ENCODE peak calls at places on chromosome 16, in eight cellular contexts. F is ascending aorta, A is fibroblast of lung, K is uterus, C is OCI-LY7, N is Peyer's patch, Z is heart right ventricle, M is vagina. T is an unnamed sample. For H3K4me1, the result is how much of the 10 kb centered on the place peaks cover.

GRCh38 chr16:23384878-23385277 is 68.1 kb downstream of the COG7 start:
- DNase-seq in A (no peak), M (no peak), F (no peak), Z (no peak), C (no peak), N (peak), K (no peak), T (no peak)

GRCh38 chr16:75181630-75182029 is 25.3 kb downstream of the CTRB2 start:
- DNase-seq in C (peak), N (no peak), M (no peak), A (no peak), K (no peak), F (no peak), Z (no peak), T (no peak)

GRCh38 chr16:78478267-78478821 is 378.9 kb downstream of the WWOX start:
- DNase-seq in K (no peak), M (no peak), Z (no peak), A (no peak), F (no peak), N (no peak), C (no peak), T (no peak)

GRCh38 chr16:3762080-3762750 is 44.9 kb upstream of the TRAP1 start:
- DNase-seq in F (no peak), A (no peak), K (no peak), M (no peak), Z (no peak), N (no peak), C (no peak), T (no peak)

GRCh38 chr16:57601801-57602478 is 26.5 kb upstream of the ADGRG1 start:
- DNase-seq in C (no peak), N (no peak), F (no peak), K (no peak), A (no peak), M (peak), Z (no peak), T (no peak)

GRCh38 chr16:66483689-66484452 is 56.8 kb downstream of the BEAN1 start:
- DNase-seq in N (peak), M (no peak), C (peak), F (no peak), Z (peak), A (peak), K (peak), T (peak)

GRCh38 chr16:17414421-17414820 is 56.3 kb downstream of the XYLT1 start:
- DNase-seq in C (peak), Z (no peak), N (no peak), A (no peak), M (no peak), K (no peak), F (no peak), T (no peak)

GRCh38 chr16:85969591-85969990 is 70.6 kb downstream of the IRF8 start:
- DNase-seq in A (no peak), Z (no peak), F (no peak), C (no peak), N (no peak), K (no peak), M (no peak), T (no peak)

GRCh38 chr16:51763072-51763658 is 612.1 kb upstream of the SALL1 start:
- DNase-seq in C (no peak), M (no peak), A (no peak), K (no peak), N (no peak), Z (no peak), F (no peak), T (no peak)

GRCh38 chr16:19168173-19169080 is at the start of gene SYT17:
- DNase-seq in N (peak), Z (peak), M (no peak), C (no peak), A (no peak), K (no peak), F (no peak), T (no peak)

GRCh38 chr16:1140582-1140981 is 12.3 kb upstream of the CACNA1H start:
- DNase-seq in A (no peak), K (no peak), F (no peak), Z (no peak), M (no peak), N (no peak), C (no peak), T (no peak)

GRCh38 chr16:53056528-53056881 is 1.7 kb downstream of the CHD9 start:
- DNase-seq in C (peak), A (peak), Z (no peak), N (no peak), M (no peak), F (no peak), K (no peak), T (no peak)

GRCh38 chr16:52597073-52597771 is 50.3 kb upstream of the TOX3 start:
- DNase-seq in Z (no peak), K (no peak), F (no peak), A (no peak), N (no peak), C (no peak), M (no peak), T (no peak)

GRCh38 chr16:12618515-12618914 is 185.2 kb downstream of the CPPED1 start:
- DNase-seq in A (no peak), N (no peak), C (no peak), Z (no peak), K (no peak), M (peak), F (no peak), T (no peak)

GRCh38 chr16:84729716-84730320 is 30.0 kb downstream of the USP10 start:
- DNase-seq in A (no peak), F (no peak), M (no peak), C (no peak), N (no peak), Z (no peak), K (no peak), T (no peak)
- H3K4me1 ChIP-seq in A (under half), F (under half), M (half or more), C (half or more), N (under half), Z (under half), K (under half), T (under half)

DNA sequence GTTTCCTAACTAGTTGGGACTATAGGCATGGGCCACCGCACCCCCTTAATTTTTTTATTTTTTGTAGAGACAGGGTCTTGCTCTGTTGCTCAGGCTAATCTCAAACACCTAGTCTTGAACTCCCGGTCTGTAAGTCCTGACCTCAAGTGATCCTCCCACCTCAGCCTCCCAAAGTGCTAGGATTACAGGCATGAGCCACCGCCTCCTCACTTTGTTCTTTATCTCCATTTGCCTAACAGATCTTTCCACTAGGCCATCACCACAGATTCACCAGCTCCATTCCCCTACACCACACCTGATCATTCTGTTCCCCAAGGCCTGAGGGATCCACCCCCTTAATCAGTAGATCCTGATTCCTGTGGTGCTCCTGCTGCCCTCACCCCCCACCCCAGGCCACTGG is 7.6 kb upstream of the ZNF629 start:
- DNase-seq in N (no peak), F (no peak), A (no peak), M (no peak), K (no peak), C (no peak), Z (no peak), T (no peak)
- TF ChIP-seq CTCF in N (no peak), F (no peak), A (no peak), M (no peak), K (no peak), C (no peak), Z (no peak), T (no peak)

GRCh38 chr16:81450783-81451491 is 6.3 kb downstream of the CMIP start:
- DNase-seq in Z (no peak), A (no peak), F (no peak), C (no peak), N (no peak), K (no peak), M (no peak), T (no peak)

GRCh38 chr16:81454044-81454443 is 9.4 kb downstream of the CMIP start:
- DNase-seq in K (no peak), F (no peak), A (no peak), Z (no peak), N (no peak), C (no peak), M (no peak), T (no peak)

GRCh38 chr16:81451753-81452680 is 7.4 kb downstream of the CMIP start:
- DNase-seq in F (no peak), K (no peak), C (no peak), M (no peak), A (no peak), Z (peak), N (peak), T (peak)

GRCh38 chr16:81455006-81455405 is 10.4 kb downstream of the CMIP start:
- DNase-seq in N (no peak), C (no peak), A (no peak), Z (no peak), F (no peak), M (no peak), K (no peak), T (no peak)

DNA sequence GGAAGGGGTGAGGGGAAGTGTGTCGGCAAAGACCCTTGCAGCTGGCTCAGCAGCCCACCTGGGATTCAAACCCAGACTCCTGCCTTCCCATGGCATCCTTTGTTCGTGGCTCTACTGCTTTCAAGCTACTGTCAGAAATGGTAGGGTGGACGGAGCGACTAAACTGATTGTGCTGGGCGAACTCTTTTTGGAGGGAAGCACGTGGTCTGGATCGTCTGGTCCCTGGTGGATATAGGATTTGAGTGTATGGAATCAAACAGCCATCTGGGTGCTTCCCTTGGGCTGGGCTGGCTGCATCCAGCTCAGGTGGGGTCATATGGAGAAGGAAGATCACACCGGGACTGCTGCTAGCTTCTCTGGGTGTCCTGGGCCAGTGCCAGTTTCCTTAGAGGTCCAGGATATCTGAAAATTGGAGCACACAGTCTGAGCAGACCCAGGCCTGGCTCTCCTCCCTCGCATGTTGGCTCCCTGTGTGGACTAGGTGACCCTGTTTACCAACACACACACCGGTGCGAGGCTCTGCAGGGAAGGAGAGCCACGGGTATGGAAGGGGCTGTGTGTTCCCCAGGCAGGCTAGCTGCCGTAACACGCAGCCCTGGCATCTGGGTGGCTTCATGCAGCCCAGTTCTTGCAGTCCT is 8.6 kb downstream of the CMIP start:
- DNase-seq in K (no peak), A (no peak), C (no peak), M (no peak), Z (no peak), N (no peak), F (no peak), T (no peak)
- H3K4me1 ChIP-seq in K (under half), A (under half), C (under half), M (half or more), Z (under half), N (under half), F (under half), T (under half)

GRCh38 chr16:21599158-21599993 is at the start of gene METTL9:
- DNase-seq in N (peak), F (peak), M (no peak), C (peak), Z (peak), K (peak), A (peak), T (peak)

GRCh38 chr16:21597571-21598030 is 1.8 kb upstream of the METTL9 start:
- DNase-seq in A (no peak), C (peak), F (no peak), Z (no peak), M (no peak), K (no peak), N (no peak), T (no peak)

GRCh38 chr16:21602785-21603184 is 3.4 kb downstream of the METTL9 start:
- DNase-seq in A (no peak), K (no peak), M (no peak), C (no peak), Z (no peak), F (no peak), N (no peak), T (no peak)

GRCh38 chr16:21598676-21599157 is 660 bp upstream of the METTL9 start:
- DNase-seq in M (no peak), C (peak), Z (no peak), K (no peak), N (no peak), F (no peak), A (no peak), T (peak)

GRCh38 chr16:21599994-21600773 is 807 bp downstream of the METTL9 start:
- DNase-seq in C (peak), N (no peak), Z (no peak), K (no peak), M (no peak), A (peak), F (no peak), T (no peak)
- TF ChIP-seq CTCF in C (peak), N (no peak), Z (peak), K (no peak), M (no peak), A (no peak), F (no peak), T (no peak)

DNA sequence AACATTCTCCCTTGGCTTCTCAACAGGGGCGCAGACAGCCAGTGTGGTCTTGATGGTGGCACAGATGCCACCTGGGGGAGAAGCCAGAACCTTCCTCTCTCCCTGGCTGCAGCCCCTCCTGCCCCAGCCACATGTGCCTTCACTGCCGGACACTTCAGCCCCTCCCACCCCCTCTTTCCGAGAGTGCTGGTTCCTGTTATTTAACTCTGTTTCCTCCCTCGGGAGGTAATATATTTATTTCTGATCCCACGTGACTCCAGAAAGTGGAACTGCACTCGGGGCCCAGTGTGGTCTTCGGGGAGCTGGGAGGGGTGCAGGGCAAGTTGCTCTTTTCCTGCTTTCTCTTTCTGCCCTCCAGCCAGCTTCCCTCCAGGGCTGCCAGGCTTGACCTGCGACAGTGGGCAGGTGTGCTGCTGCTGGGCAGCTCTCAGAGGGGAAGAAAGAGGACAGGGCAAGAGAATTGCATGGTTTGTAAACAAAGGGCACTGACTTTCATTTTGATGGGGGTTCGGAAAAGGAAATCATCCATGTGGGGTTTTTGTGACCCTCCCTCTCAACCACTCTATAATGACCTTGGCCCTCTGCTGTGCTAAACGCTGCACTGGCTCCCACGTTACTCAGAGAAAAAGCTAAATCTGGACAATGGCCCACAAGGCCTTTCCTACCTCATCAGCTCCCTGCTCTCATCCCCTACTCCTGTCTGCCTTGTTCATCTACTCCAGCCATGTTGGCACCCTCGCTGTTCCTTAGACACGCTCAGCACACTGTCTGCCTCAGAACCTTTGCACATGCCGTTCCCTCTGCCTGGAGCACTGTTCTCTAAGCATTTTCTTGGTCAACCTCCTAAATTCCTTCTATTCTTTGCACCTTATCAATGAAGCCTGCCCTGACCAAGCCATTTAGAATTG is 8.2 kb upstream of the CIITA start:
- DNase-seq in F (no peak), N (no peak), C (peak), M (no peak), Z (peak), A (no peak), K (peak), T (peak)
- H3K4me1 ChIP-seq in F (under half), N (under half), C (half or more), M (under half), Z (under half), A (under half), K (under half), T (under half)

DNA sequence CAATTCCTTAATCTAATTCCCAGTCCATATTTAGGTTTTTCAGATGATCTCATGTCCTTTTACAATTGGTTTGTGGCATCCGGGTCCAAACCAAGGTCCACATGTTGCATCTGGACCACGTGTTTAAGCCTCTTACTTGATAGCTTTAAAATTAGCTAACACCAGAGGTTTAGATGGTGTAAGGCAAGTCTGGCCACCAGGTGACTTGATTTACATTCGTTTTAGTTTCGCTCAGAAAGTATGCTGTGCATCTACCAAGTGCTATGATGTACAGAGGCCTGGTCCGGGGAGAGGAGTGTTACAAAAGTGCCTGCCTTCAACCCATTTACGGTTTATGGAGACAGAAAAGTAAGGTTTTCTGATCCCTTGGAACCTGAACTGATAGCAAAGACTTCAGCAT is 878 bp upstream of the DNAJA2 start:
- DNase-seq in F (no peak), M (no peak), C (peak), K (no peak), A (peak), Z (no peak), N (no peak), T (no peak)
- TF ChIP-seq CTCF in F (no peak), M (no peak), C (peak), K (no peak), A (no peak), Z (no peak), N (no peak), T (no peak)

GRCh38 chr16:48913384-48913783 is 303.4 kb upstream of the N4BP1 start:
- DNase-seq in N (no peak), K (no peak), F (no peak), A (no peak), C (no peak), M (no peak), Z (no peak), T (no peak)

GRCh38 chr16:48918520-48919258 is 308.7 kb upstream of the N4BP1 start:
- DNase-seq in K (no peak), A (no peak), Z (no peak), F (no peak), M (no peak), N (no peak), C (no peak), T (no peak)

GRCh38 chr16:48914070-48914469 is 304.1 kb upstream of the N4BP1 start:
- DNase-seq in M (no peak), C (no peak), N (no peak), Z (no peak), A (no peak), F (no peak), K (no peak), T (no peak)

GRCh38 chr16:48919791-48920190 is 309.8 kb upstream of the N4BP1 start:
- DNase-seq in F (no peak), M (no peak), A (no peak), C (no peak), N (no peak), Z (no peak), K (no peak), T (no peak)

DNA sequence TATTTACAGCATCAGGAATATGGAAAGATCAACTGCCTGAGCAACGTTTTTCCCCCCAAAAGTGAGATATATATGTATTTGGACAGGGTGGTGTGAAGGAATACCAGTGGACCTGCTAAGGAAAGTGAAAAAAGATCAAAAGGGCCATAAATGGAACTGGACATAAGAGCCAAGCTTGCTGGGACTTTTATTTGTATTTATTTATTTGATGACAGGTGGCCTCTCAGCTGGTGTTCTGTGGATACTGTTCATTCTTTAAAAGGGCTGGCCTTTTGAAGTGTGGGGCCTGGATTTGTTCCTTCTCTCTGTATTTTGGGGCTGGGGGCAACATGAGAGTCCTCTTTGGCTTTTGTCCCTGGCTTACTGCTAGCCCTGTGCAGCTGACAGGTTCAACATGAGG is 306.6 kb upstream of the N4BP1 start:
- DNase-seq in C (no peak), K (no peak), N (no peak), A (no peak), Z (no peak), M (no peak), F (no peak), T (no peak)
- H3K4me1 ChIP-seq in C (under half), K (under half), N (under half), A (under half), Z (under half), M (under half), F (under half), T (under half)